ENCODE peak calls at places on chromosomes 11 and 22, in nine cellular contexts. One of them, this sample, is unnamed.

GRCh38 chr11:70897429-70897828 is 354.9 kb downstream of the SHANK2 start:
- DNase-seq in H1: no peak
- DNase-seq in WERI-Rb-1: no peak
- DNase-seq in Peyer's patch: no peak
- DNase-seq in nephron progenitor cell: no peak
- DNase-seq in GM13977: no peak
- DNase-seq in HFFc6: no peak
- DNase-seq in heart right ventricle: no peak
- DNase-seq in lung: no peak
- DNase-seq in this sample: no peak

GRCh38 chr11:82003671-82004148 is 730.0 kb downstream of the FAM181B start:
- DNase-seq in Peyer's patch: no peak
- DNase-seq in H1: no peak
- DNase-seq in heart right ventricle: no peak
- DNase-seq in GM13977: no peak
- DNase-seq in nephron progenitor cell: no peak
- DNase-seq in WERI-Rb-1: no peak
- DNase-seq in lung: no peak
- DNase-seq in HFFc6: no peak
- DNase-seq in this sample: peak; percentile 4

GRCh38 chr11:95512177-95512576 is 277.4 kb downstream of the FAM76B start:
- DNase-seq in H1: no peak
- DNase-seq in WERI-Rb-1: no peak
- DNase-seq in nephron progenitor cell: no peak
- DNase-seq in HFFc6: no peak
- DNase-seq in Peyer's patch: no peak
- DNase-seq in lung: peak; percentile 32
- DNase-seq in GM13977: no peak
- DNase-seq in heart right ventricle: no peak
- DNase-seq in this sample: peak; percentile 89

GRCh38 chr22:37179126-37179470 is 8.9 kb downstream of the C1QTNF6 start:
- DNase-seq in GM13977: peak; percentile 5
- DNase-seq in nephron progenitor cell: no peak
- DNase-seq in HFFc6: no peak
- DNase-seq in WERI-Rb-1: no peak
- DNase-seq in heart right ventricle: no peak
- DNase-seq in Peyer's patch: no peak
- DNase-seq in H1: no peak
- DNase-seq in lung: no peak
- DNase-seq in this sample: no peak

GRCh38 chr22:20652130-20652529 is 121.8 kb upstream of the SERPIND1 start:
- DNase-seq in lung: peak; percentile 6
- DNase-seq in heart right ventricle: no peak
- DNase-seq in HFFc6: no peak
- DNase-seq in nephron progenitor cell: no peak
- DNase-seq in GM13977: no peak
- DNase-seq in WERI-Rb-1: no peak
- DNase-seq in H1: no peak
- DNase-seq in Peyer's patch: no peak
- DNase-seq in this sample: no peak

GRCh38 chr11:65663634-65664200 is 1.0 kb upstream of the RELA start:
- DNase-seq in nephron progenitor cell: peak; percentile 44
- DNase-seq in heart right ventricle: peak; percentile 84
- DNase-seq in GM13977: peak; percentile 59
- DNase-seq in lung: peak; percentile 56
- DNase-seq in HFFc6: no peak
- DNase-seq in H1: no peak
- DNase-seq in WERI-Rb-1: peak; percentile 53
- DNase-seq in Peyer's patch: peak; percentile 66
- DNase-seq in this sample: peak; percentile 45

GRCh38 chr11:33891714-33892327 is at the start of gene LMO2:
- DNase-seq in H1: no peak
- DNase-seq in nephron progenitor cell: no peak
- DNase-seq in Peyer's patch: no peak
- DNase-seq in WERI-Rb-1: no peak
- DNase-seq in heart right ventricle: no peak
- DNase-seq in HFFc6: no peak
- DNase-seq in lung: no peak
- DNase-seq in GM13977: no peak
- DNase-seq in this sample: no peak

GRCh38 chr11:126926376-126926791 is 74.2 kb downstream of the KIRREL3 start:
- DNase-seq in Peyer's patch: no peak
- DNase-seq in H1: no peak
- DNase-seq in heart right ventricle: no peak
- DNase-seq in nephron progenitor cell: no peak
- DNase-seq in lung: no peak
- DNase-seq in WERI-Rb-1: no peak
- DNase-seq in GM13977: no peak
- DNase-seq in HFFc6: no peak
- DNase-seq in this sample: no peak

GRCh38 chr22:43136255-43136654 is 6.9 kb downstream of the MCAT start:
- DNase-seq in Peyer's patch: peak; percentile 40
- DNase-seq in nephron progenitor cell: peak; percentile 67
- DNase-seq in GM13977: peak; percentile 83
- DNase-seq in WERI-Rb-1: peak; percentile 61
- DNase-seq in lung: no peak
- DNase-seq in HFFc6: no peak
- DNase-seq in H1: no peak
- DNase-seq in heart right ventricle: peak; percentile 36
- DNase-seq in this sample: no peak

GRCh38 chr11:67013511-67014045 is 9.4 kb upstream of the SYT12 start:
- DNase-seq in HFFc6: no peak
- DNase-seq in GM13977: no peak
- DNase-seq in WERI-Rb-1: no peak
- DNase-seq in heart right ventricle: no peak
- DNase-seq in lung: no peak
- DNase-seq in Peyer's patch: no peak
- DNase-seq in nephron progenitor cell: no peak
- DNase-seq in H1: no peak
- DNase-seq in this sample: no peak

GRCh38 chr11:103378931-103379330 is 269.7 kb downstream of the DYNC2H1 start:
- DNase-seq in heart right ventricle: no peak
- DNase-seq in Peyer's patch: no peak
- DNase-seq in WERI-Rb-1: no peak
- DNase-seq in lung: no peak
- DNase-seq in GM13977: no peak
- DNase-seq in HFFc6: no peak
- DNase-seq in nephron progenitor cell: no peak
- DNase-seq in H1: no peak
- DNase-seq in this sample: no peak

GRCh38 chr22:46827072-46827780 is 64.8 kb downstream of the TBC1D22A start:
- DNase-seq in HFFc6: no peak
- DNase-seq in WERI-Rb-1: peak; percentile 48
- DNase-seq in lung: no peak
- DNase-seq in Peyer's patch: no peak
- DNase-seq in H1: peak; percentile 54
- DNase-seq in heart right ventricle: no peak
- DNase-seq in GM13977: no peak
- DNase-seq in nephron progenitor cell: peak; percentile 39
- DNase-seq in this sample: no peak

GRCh38 chr11:59173964-59174663 is 2.2 kb downstream of the DTX4 start:
- DNase-seq in WERI-Rb-1: no peak
- DNase-seq in H1: no peak
- DNase-seq in GM13977: peak; percentile 41
- DNase-seq in heart right ventricle: no peak
- DNase-seq in Peyer's patch: no peak
- DNase-seq in lung: peak; percentile 85
- DNase-seq in nephron progenitor cell: peak; percentile 12
- DNase-seq in HFFc6: no peak
- DNase-seq in this sample: no peak

GRCh38 chr11:69152748-69153446 is 2.8 kb upstream of the SMIM38 start:
- DNase-seq in GM13977: no peak
- DNase-seq in heart right ventricle: no peak
- DNase-seq in WERI-Rb-1: no peak
- DNase-seq in HFFc6: no peak
- DNase-seq in lung: no peak
- DNase-seq in H1: no peak
- DNase-seq in nephron progenitor cell: no peak
- DNase-seq in Peyer's patch: no peak
- DNase-seq in this sample: no peak

GRCh38 chr11:8267831-8268529 is 4.3 kb upstream of the LMO1 start:
- DNase-seq in Peyer's patch: no peak
- DNase-seq in HFFc6: no peak
- DNase-seq in nephron progenitor cell: peak; percentile 49
- DNase-seq in WERI-Rb-1: peak; percentile 38
- DNase-seq in GM13977: no peak
- DNase-seq in H1: no peak
- DNase-seq in heart right ventricle: no peak
- DNase-seq in lung: no peak
- DNase-seq in this sample: no peak

GRCh38 chr11:8267280-8267679 is 3.6 kb upstream of the LMO1 start:
- DNase-seq in GM13977: no peak
- DNase-seq in nephron progenitor cell: no peak
- DNase-seq in H1: no peak
- DNase-seq in heart right ventricle: no peak
- DNase-seq in lung: no peak
- DNase-seq in WERI-Rb-1: peak; percentile 1
- DNase-seq in Peyer's patch: no peak
- DNase-seq in HFFc6: no peak
- DNase-seq in this sample: no peak

GRCh38 chr11:8263769-8264410 is at the start of gene LMO1:
- DNase-seq in nephron progenitor cell: peak; percentile 94
- DNase-seq in WERI-Rb-1: peak; percentile 93
- DNase-seq in Peyer's patch: peak; percentile 67
- DNase-seq in heart right ventricle: peak; percentile 82
- DNase-seq in GM13977: peak; percentile 93
- DNase-seq in H1: no peak
- DNase-seq in HFFc6: peak; percentile 45
- DNase-seq in lung: peak; percentile 75
- DNase-seq in this sample: peak; percentile 11

GRCh38 chr11:8266246-8267241 is 2.9 kb upstream of the LMO1 start:
- DNase-seq in GM13977: no peak
- DNase-seq in nephron progenitor cell: no peak
- DNase-seq in Peyer's patch: no peak
- DNase-seq in H1: no peak
- DNase-seq in WERI-Rb-1: peak; percentile 18
- DNase-seq in lung: no peak
- DNase-seq in heart right ventricle: no peak
- DNase-seq in HFFc6: no peak
- DNase-seq in this sample: no peak

GRCh38 chr11:8265681-8266241 is 2.1 kb upstream of the LMO1 start:
- DNase-seq in H1: no peak
- DNase-seq in heart right ventricle: no peak
- DNase-seq in WERI-Rb-1: peak; percentile 70
- DNase-seq in HFFc6: no peak
- DNase-seq in nephron progenitor cell: no peak
- DNase-seq in lung: no peak
- DNase-seq in Peyer's patch: no peak
- DNase-seq in GM13977: no peak
- DNase-seq in this sample: no peak
- TF ChIP-seq CTCF in H1: peak; percentile 63
- TF ChIP-seq CTCF in heart right ventricle: peak; percentile 20
- TF ChIP-seq CTCF in WERI-Rb-1: peak; percentile 78
- TF ChIP-seq CTCF in HFFc6: peak; percentile 27
- TF ChIP-seq CTCF in nephron progenitor cell: peak; percentile 42
- TF ChIP-seq CTCF in lung: no peak
- TF ChIP-seq CTCF in Peyer's patch: no peak
- TF ChIP-seq CTCF in GM13977: no peak
- TF ChIP-seq CTCF in this sample: no peak

DNA sequence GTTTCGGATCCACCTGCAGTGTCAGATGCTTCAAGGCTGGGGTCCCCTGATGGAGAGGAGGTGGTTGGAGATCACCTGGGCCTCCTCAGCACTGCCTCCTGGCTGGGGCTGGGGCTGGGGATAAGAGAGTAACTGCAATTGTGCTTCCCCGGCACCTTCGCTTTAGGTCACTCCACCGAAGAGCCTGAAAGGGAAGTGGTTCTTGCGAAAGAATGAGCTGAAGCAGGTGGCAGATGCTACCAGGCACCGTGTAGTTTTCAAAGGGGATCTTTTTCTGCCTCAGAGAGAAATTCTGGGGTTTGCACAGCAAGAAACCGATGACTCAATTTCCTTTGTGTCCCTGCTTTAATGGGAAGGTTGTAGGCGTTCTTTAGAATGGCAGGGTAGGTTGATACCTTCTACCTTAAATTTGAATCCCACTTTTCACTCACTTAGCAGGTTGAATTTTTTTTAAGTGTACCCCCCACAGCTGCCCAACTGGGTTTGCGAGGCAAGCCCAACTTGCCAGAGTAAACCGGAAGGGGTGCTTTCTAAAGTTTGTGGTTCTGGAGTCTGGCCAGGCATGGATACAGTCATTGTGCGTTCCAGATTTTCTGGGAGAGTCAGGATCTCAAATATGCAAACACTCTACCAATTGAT is 5.3 kb downstream of the CD44 start:
- DNase-seq in H1: no peak
- DNase-seq in heart right ventricle: no peak
- DNase-seq in GM13977: peak; percentile 74
- DNase-seq in lung: peak; percentile 64
- DNase-seq in WERI-Rb-1: no peak
- DNase-seq in HFFc6: peak; percentile 75
- DNase-seq in nephron progenitor cell: no peak
- DNase-seq in Peyer's patch: peak; percentile 80
- DNase-seq in this sample: peak; percentile 64
- TF ChIP-seq CTCF in H1: no peak
- TF ChIP-seq CTCF in heart right ventricle: no peak
- TF ChIP-seq CTCF in GM13977: peak; percentile 15
- TF ChIP-seq CTCF in lung: no peak
- TF ChIP-seq CTCF in WERI-Rb-1: no peak
- TF ChIP-seq CTCF in HFFc6: peak; percentile 25
- TF ChIP-seq CTCF in nephron progenitor cell: no peak
- TF ChIP-seq CTCF in Peyer's patch: no peak
- TF ChIP-seq CTCF in this sample: no peak

GRCh38 chr11:32792948-32793475 is 1.4 kb downstream of the CCDC73 start:
- DNase-seq in HFFc6: no peak
- DNase-seq in Peyer's patch: peak; percentile 22
- DNase-seq in H1: peak; percentile 9
- DNase-seq in nephron progenitor cell: peak; percentile 74
- DNase-seq in lung: peak; percentile 58
- DNase-seq in GM13977: peak; percentile 52
- DNase-seq in heart right ventricle: peak; percentile 51
- DNase-seq in WERI-Rb-1: peak; percentile 41
- DNase-seq in this sample: no peak
- TF ChIP-seq CTCF in HFFc6: peak; percentile 96
- TF ChIP-seq CTCF in Peyer's patch: peak; percentile 2
- TF ChIP-seq CTCF in H1: peak; percentile 68
- TF ChIP-seq CTCF in nephron progenitor cell: peak; percentile 72
- TF ChIP-seq CTCF in lung: peak; percentile 52
- TF ChIP-seq CTCF in GM13977: peak; percentile 66
- TF ChIP-seq CTCF in heart right ventricle: peak; percentile 76
- TF ChIP-seq CTCF in WERI-Rb-1: peak; percentile 52
- TF ChIP-seq CTCF in this sample: peak; percentile 68

DNA sequence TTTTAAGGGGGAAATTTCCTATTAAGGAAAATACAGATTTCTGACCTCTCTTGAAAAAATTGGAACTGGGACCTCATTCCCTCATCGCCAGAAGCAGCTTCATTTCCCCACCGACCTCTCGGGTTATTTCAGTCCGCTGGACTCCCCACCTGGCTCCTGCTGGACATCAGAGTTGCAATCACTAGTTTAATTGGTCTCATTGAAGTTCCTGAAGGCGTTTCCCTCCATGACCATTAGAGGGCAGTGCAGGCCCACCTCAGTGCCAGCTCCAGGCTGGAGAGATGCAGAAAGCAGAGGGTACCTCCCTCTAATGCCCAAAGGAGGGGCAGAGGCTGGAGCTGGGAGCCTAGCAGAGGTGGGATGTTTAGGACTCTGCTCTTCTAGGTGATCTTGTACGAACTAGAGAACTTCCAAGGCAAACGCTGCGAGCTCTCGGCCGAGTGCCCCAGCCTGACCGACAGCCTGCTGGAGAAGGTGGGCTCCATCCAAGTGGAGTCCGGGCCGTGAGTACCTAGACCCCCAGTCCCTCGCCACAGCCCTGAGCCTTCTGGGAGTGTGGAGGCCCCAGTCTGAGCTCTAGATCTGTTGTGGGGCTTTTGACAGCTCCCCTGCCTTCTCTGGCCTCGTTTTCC is 2.7 kb downstream of the CRYBB3 start:
- DNase-seq in HFFc6: peak; percentile 39
- DNase-seq in heart right ventricle: peak; percentile 40
- DNase-seq in GM13977: peak; percentile 83
- DNase-seq in nephron progenitor cell: peak; percentile 79
- DNase-seq in lung: peak; percentile 45
- DNase-seq in WERI-Rb-1: peak; percentile 72
- DNase-seq in Peyer's patch: peak; percentile 17
- DNase-seq in H1: peak; percentile 54
- DNase-seq in this sample: peak; percentile 7
- TF ChIP-seq CTCF in HFFc6: peak; percentile 91
- TF ChIP-seq CTCF in heart right ventricle: peak; percentile 86
- TF ChIP-seq CTCF in GM13977: peak; percentile 91
- TF ChIP-seq CTCF in nephron progenitor cell: peak; percentile 90
- TF ChIP-seq CTCF in lung: peak; percentile 69
- TF ChIP-seq CTCF in WERI-Rb-1: peak; percentile 86
- TF ChIP-seq CTCF in Peyer's patch: no peak
- TF ChIP-seq CTCF in H1: peak; percentile 91
- TF ChIP-seq CTCF in this sample: peak; percentile 92

This sample was measured in AG09319.